ENCODE peak calls at places on chromosomes 5 and 9, in ten cellular contexts. U is uterus; O is stimulated activated CD4-positive, alpha-beta T cell treated with anti-CD3 and anti-CD28 coated beads, TNF-alpha, amount 100 ng/mL, for 4 hours; M is ELR; S is NCI-H1436; Y is DMS79 treated with DMSO at 0.1 percent for 48 hours; W is Calu3; J is mesothelial cell of epicardium; G is T47D; D is germinal center. I is an unnamed sample.
A peak's percentile ranks its signal among the peaks of the same experiment; 100 is the strongest.

GRCh38 chr9:104810421-104811339 is 46.8 kb downstream of the NIPSNAP3B start:
- DNase-seq in S (no peak), U (no peak), J (no peak), Y (peak; percentile 52), G (no peak), O (no peak), W (peak; percentile 35), M (peak; percentile 49), D (no peak), I (no peak)

GRCh38 chr5:15821506-15821905 is 321.5 kb downstream of the FBXL7 start:
- DNase-seq in W (no peak), O (no peak), M (peak; percentile 60), Y (no peak), S (no peak), D (no peak), J (no peak), U (no peak), G (no peak), I (no peak)

GRCh38 chr9:35482071-35482470 is 7.8 kb upstream of the RUSC2 start:
- DNase-seq in O (no peak), S (no peak), J (no peak), W (no peak), U (no peak), G (no peak), D (no peak), Y (no peak), M (peak; percentile 35), I (no peak)

GRCh38 chr9:90432951-90433350 is 209.7 kb downstream of the DIRAS2 start:
- DNase-seq in W (peak; percentile 14), D (no peak), O (no peak), S (no peak), M (no peak), Y (peak; percentile 21), U (no peak), J (no peak), G (no peak), I (no peak)

GRCh38 chr9:87213948-87214347 is 266.6 kb upstream of the GAS1 start:
- DNase-seq in Y (no peak), O (no peak), G (no peak), J (no peak), W (no peak), D (no peak), M (peak; percentile 59), S (no peak), U (no peak), I (no peak)

GRCh38 chr5:181261320-181262085 is 560 bp upstream of the TRIM52 start:
- DNase-seq in J (peak; percentile 78), Y (no peak), S (no peak), O (peak; percentile 65), U (peak; percentile 63), W (peak; percentile 72), M (peak; percentile 78), D (peak; percentile 68), G (no peak), I (no peak)

GRCh38 chr9:120937127-120937526 is 10.5 kb upstream of the TRAF1 start:
- DNase-seq in D (no peak), G (no peak), U (peak; percentile 50), W (no peak), Y (no peak), J (no peak), S (no peak), M (no peak), O (no peak), I (no peak)

GRCh38 chr5:82924990-82925385 is 152.2 kb downstream of the TMEM167A start:
- DNase-seq in O (no peak), M (no peak), Y (no peak), D (no peak), S (no peak), W (no peak), U (no peak), G (no peak), J (no peak), I (no peak)

GRCh38 chr5:128645582-128645981 is 107.5 kb upstream of the FBN2 start:
- DNase-seq in D (no peak), U (no peak), W (no peak), J (no peak), Y (no peak), S (no peak), G (no peak), M (no peak), O (no peak), I (no peak)

GRCh38 chr5:141672856-141673813 is 8.9 kb downstream of the ARAP3 start:
- DNase-seq in O (no peak), D (no peak), G (no peak), J (no peak), W (no peak), U (no peak), Y (no peak), S (peak; percentile 45), M (no peak), I (no peak)

GRCh38 chr5:82421119-82421518 is 143.0 kb upstream of the RPS23 start:
- DNase-seq in M (peak; percentile 93), G (no peak), Y (no peak), S (no peak), D (no peak), O (no peak), U (no peak), J (no peak), W (peak; percentile 68), I (no peak)

GRCh38 chr5:140391312-140391711 is 10.3 kb upstream of the ANKHD1 start:
- DNase-seq in G (no peak), D (no peak), Y (no peak), O (no peak), J (no peak), S (no peak), M (no peak), U (no peak), W (no peak), I (no peak)

GRCh38 chr5:54869691-54870090 is 115.7 kb downstream of the ESM1 start:
- DNase-seq in U (no peak), O (no peak), M (no peak), Y (no peak), S (no peak), G (no peak), D (no peak), W (no peak), J (no peak), I (no peak)

GRCh38 chr9:114718801-114719221 is 36.8 kb upstream of the TEX48 start:
- DNase-seq in W (peak; percentile 79), S (no peak), M (no peak), O (peak; percentile 58), Y (peak; percentile 38), U (no peak), G (no peak), D (no peak), J (no peak), I (no peak)

GRCh38 chr5:132283423-132284043 is 10.7 kb upstream of the SLC22A4 start:
- DNase-seq in W (peak; percentile 64), U (peak; percentile 29), M (peak; percentile 79), J (no peak), Y (no peak), O (no peak), S (no peak), G (no peak), D (no peak), I (no peak)

GRCh38 chr5:133610489-133611356 is 1.6 kb downstream of the FSTL4 start:
- DNase-seq in U (peak; percentile 21), J (peak; percentile 61), S (no peak), G (peak; percentile 87), Y (peak; percentile 7), D (peak; percentile 59), M (peak; percentile 36), O (peak; percentile 12), W (peak; percentile 79), I (no peak)

GRCh38 chr5:10932426-10932825 is 171.4 kb upstream of the DAP start:
- DNase-seq in W (no peak), J (no peak), O (no peak), G (no peak), S (no peak), U (no peak), D (no peak), Y (no peak), M (no peak), I (no peak)

GRCh38 chr9:38687389-38687842 is 32.5 kb downstream of the FAM240B start:
- DNase-seq in W (peak; percentile 46), O (no peak), Y (peak; percentile 88), U (peak; percentile 25), G (peak; percentile 41), S (peak; percentile 20), D (peak; percentile 11), M (no peak), J (no peak), I (no peak)

GRCh38 chr9:134522976-134523375 is 118.6 kb upstream of the COL5A1 start:
- DNase-seq in U (no peak), Y (no peak), W (no peak), S (no peak), D (no peak), M (no peak), G (no peak), J (no peak), O (no peak), I (no peak)

GRCh38 chr5:149731617-149732400 is 1.7 kb downstream of the PPARGC1B start:
- DNase-seq in J (peak; percentile 55), S (no peak), Y (no peak), G (peak; percentile 89), U (peak; percentile 80), O (peak; percentile 62), M (peak; percentile 82), W (peak; percentile 59), D (peak; percentile 73), I (peak; percentile 6)

GRCh38 chr5:90226433-90227099 is 183.0 kb downstream of the CETN3 start:
- DNase-seq in M (no peak), W (no peak), S (no peak), J (no peak), Y (no peak), D (no peak), G (no peak), U (no peak), O (no peak), I (no peak)

GRCh38 chr5:135457424-135458071 is 5.4 kb upstream of the TIFAB start:
- DNase-seq in S (peak; percentile 64), O (peak; percentile 39), U (peak; percentile 31), J (peak; percentile 72), G (peak; percentile 79), W (peak; percentile 82), Y (peak; percentile 6), D (peak; percentile 77), M (peak; percentile 68), I (peak; percentile 2)

GRCh38 chr5:109191153-109191558 is 218.6 kb downstream of the PJA2 start:
- DNase-seq in U (no peak), M (peak; percentile 42), Y (no peak), G (no peak), S (no peak), J (no peak), D (no peak), O (no peak), W (peak; percentile 20), I (no peak)

GRCh38 chr9:37582548-37583157 is 6.5 kb upstream of the FBXO10 start:
- DNase-seq in G (no peak), D (peak; percentile 39), Y (peak; percentile 54), S (peak; percentile 41), J (no peak), M (peak; percentile 79), U (no peak), W (no peak), O (no peak), I (no peak)

GRCh38 chr9:36900136-36900855 is 133.8 kb downstream of the PAX5 start:
- DNase-seq in S (no peak), Y (no peak), M (no peak), U (no peak), O (no peak), J (no peak), W (no peak), G (no peak), D (no peak), I (no peak)

GRCh38 chr9:89524888-89525385 is 27.0 kb upstream of the SEMA4D start:
- DNase-seq in D (no peak), O (no peak), S (no peak), U (no peak), W (no peak), J (no peak), M (no peak), G (no peak), Y (no peak), I (no peak)

GRCh38 chr5:74415695-74416102 is 224.8 kb downstream of the ENC1 start:
- DNase-seq in G (no peak), U (no peak), W (no peak), O (no peak), J (no peak), M (no peak), S (no peak), Y (no peak), D (no peak), I (no peak)